ENCODE peak calls at places on chromosomes 5 and 9, in five cellular contexts. One of them, this sample, is unnamed.
A peak's percentile ranks its signal among the peaks of the same experiment; 100 is the strongest.

GRCh38 chr9:136228107-136228875 is 17.3 kb downstream of the QSOX2 start:
- DNase-seq in OCI-LY7: no peak
- DNase-seq in GM23338: no peak
- DNase-seq in PC-3: peak; percentile 92
- DNase-seq in GM23248: peak; percentile 82
- DNase-seq in this sample: no peak

GRCh38 chr9:97803167-97804058 is 49.6 kb upstream of the FOXE1 start:
- DNase-seq in GM23248: peak; percentile 82
- DNase-seq in PC-3: peak; percentile 76
- DNase-seq in GM23338: peak; percentile 83
- DNase-seq in OCI-LY7: peak; percentile 77
- DNase-seq in this sample: peak; percentile 85

GRCh38 chr5:88675159-88675757 is 207.7 kb downstream of the MEF2C start:
- DNase-seq in OCI-LY7: peak; percentile 64
- DNase-seq in GM23248: no peak
- DNase-seq in GM23338: no peak
- DNase-seq in PC-3: no peak
- DNase-seq in this sample: no peak

GRCh38 chr5:151454166-151454565 is 6.8 kb downstream of the SLC36A1 start:
- DNase-seq in GM23338: peak; percentile 18
- DNase-seq in OCI-LY7: no peak
- DNase-seq in PC-3: peak; percentile 50
- DNase-seq in GM23248: no peak
- DNase-seq in this sample: no peak

GRCh38 chr5:134509308-134510040 is 16.0 kb upstream of the JADE2 start:
- DNase-seq in OCI-LY7: no peak
- DNase-seq in PC-3: peak; percentile 79
- DNase-seq in GM23338: no peak
- DNase-seq in GM23248: peak; percentile 49
- DNase-seq in this sample: no peak

GRCh38 chr5:32531885-32532520 is 53.4 kb upstream of the SUB1 start:
- DNase-seq in GM23338: peak; percentile 68
- DNase-seq in OCI-LY7: peak; percentile 18
- DNase-seq in PC-3: peak; percentile 57
- DNase-seq in GM23248: peak; percentile 85
- DNase-seq in this sample: no peak

GRCh38 chr5:137304227-137304874 is 194.8 kb downstream of the SPOCK1 start:
- DNase-seq in PC-3: peak; percentile 55
- DNase-seq in GM23338: no peak
- DNase-seq in GM23248: no peak
- DNase-seq in OCI-LY7: no peak
- DNase-seq in this sample: no peak

GRCh38 chr5:122458278-122458872 is 146.3 kb downstream of the SNCAIP start:
- DNase-seq in GM23248: peak; percentile 49
- DNase-seq in PC-3: peak; percentile 34
- DNase-seq in OCI-LY7: peak; percentile 25
- DNase-seq in GM23338: peak; percentile 72
- DNase-seq in this sample: peak; percentile 49

GRCh38 chr5:36462295-36463021 is 143.9 kb upstream of the SLC1A3 start:
- DNase-seq in GM23248: peak; percentile 23
- DNase-seq in PC-3: no peak
- DNase-seq in OCI-LY7: no peak
- DNase-seq in GM23338: no peak
- DNase-seq in this sample: no peak

GRCh38 chr5:126998201-126998631 is 32.1 kb downstream of the MARCHF3 start:
- DNase-seq in GM23338: no peak
- DNase-seq in OCI-LY7: peak; percentile 56
- DNase-seq in GM23248: peak; percentile 41
- DNase-seq in PC-3: no peak
- DNase-seq in this sample: no peak

DNA sequence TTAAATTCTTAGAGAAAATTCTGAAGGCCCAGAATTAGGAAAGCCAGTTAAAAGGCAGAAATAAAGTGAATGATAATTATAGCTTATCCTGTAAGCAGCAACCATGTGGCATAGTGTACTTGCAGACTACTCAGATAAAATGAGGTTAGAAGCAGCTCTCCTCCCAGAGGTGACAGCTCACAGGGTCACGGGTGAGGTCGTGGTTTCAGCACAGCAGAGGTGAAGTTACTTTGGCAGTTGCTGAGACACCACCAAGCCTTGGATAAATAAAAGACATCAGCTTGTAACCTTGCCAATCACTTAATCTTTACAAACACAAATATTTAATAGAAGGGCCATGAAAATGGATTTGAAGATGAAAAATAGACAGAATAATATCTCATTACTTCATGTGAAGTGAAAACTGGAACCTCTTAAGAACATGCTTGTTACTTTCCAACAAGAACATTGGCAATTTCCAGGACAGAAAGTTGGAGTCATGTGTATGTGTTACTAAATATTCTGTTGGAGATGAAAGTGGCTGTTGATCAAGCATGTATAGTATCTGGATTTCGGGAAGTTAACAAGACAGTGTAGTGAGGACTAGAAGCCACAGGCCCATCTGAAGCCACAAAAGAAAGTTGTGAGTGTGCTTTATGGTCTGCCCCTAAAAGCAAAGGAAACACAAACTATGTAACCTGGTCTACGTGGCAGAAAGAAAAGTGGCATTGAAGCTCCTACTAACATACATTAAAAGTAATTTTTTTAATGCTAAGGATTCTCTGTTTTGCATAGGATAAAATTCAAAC is 134.4 kb downstream of the ERCC6L2 start:
- DNase-seq in OCI-LY7: no peak
- DNase-seq in PC-3: peak; percentile 18
- DNase-seq in GM23338: no peak
- DNase-seq in GM23248: no peak
- DNase-seq in this sample: no peak
- TF ChIP-seq EZH2phosphoT487 in OCI-LY7: no peak
- TF ChIP-seq EZH2phosphoT487 in PC-3: no peak
- TF ChIP-seq EZH2phosphoT487 in GM23338: no peak
- TF ChIP-seq EZH2phosphoT487 in GM23248: no peak
- TF ChIP-seq EZH2phosphoT487 in this sample: no peak

GRCh38 chr9:123401879-123402513 is 46.0 kb downstream of the CRB2 start:
- DNase-seq in GM23248: peak; percentile 73
- DNase-seq in GM23338: peak; percentile 81
- DNase-seq in PC-3: peak; percentile 49
- DNase-seq in OCI-LY7: peak; percentile 55
- DNase-seq in this sample: peak; percentile 73
- TF ChIP-seq EZH2phosphoT487 in GM23248: no peak
- TF ChIP-seq EZH2phosphoT487 in GM23338: no peak
- TF ChIP-seq EZH2phosphoT487 in PC-3: no peak
- TF ChIP-seq EZH2phosphoT487 in OCI-LY7: no peak
- TF ChIP-seq EZH2phosphoT487 in this sample: no peak

DNA sequence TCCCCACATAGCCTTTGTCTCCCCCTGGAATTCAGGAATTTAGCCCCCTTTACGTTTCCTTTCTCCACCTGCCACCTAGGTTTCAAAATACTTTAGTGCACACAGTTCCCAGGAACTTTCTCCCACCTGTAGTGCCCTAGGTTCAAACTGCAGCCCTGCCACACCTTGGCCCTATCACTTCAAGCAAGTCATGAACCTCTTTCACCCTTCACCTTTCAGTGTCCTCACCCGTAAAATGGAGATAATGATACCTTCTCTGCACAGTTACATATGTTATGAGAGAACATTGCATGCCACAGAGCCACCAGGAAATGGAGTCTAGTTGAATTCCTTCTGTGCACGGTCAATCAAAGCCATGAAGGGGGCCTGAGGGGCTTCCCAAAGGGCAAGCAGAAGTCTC is 9.8 kb upstream of the EEIG1 start:
- DNase-seq in OCI-LY7: no peak
- DNase-seq in GM23338: no peak
- DNase-seq in PC-3: no peak
- DNase-seq in GM23248: no peak
- DNase-seq in this sample: no peak
- TF ChIP-seq EZH2phosphoT487 in OCI-LY7: no peak
- TF ChIP-seq EZH2phosphoT487 in GM23338: no peak
- TF ChIP-seq EZH2phosphoT487 in PC-3: no peak
- TF ChIP-seq EZH2phosphoT487 in GM23248: no peak
- TF ChIP-seq EZH2phosphoT487 in this sample: no peak

GRCh38 chr9:134922066-134922931 is 4.6 kb upstream of the FCN1 start:
- DNase-seq in GM23248: no peak
- DNase-seq in GM23338: no peak
- DNase-seq in OCI-LY7: no peak
- DNase-seq in PC-3: no peak
- DNase-seq in this sample: no peak
- TF ChIP-seq EZH2phosphoT487 in GM23248: no peak
- TF ChIP-seq EZH2phosphoT487 in GM23338: no peak
- TF ChIP-seq EZH2phosphoT487 in OCI-LY7: no peak
- TF ChIP-seq EZH2phosphoT487 in PC-3: no peak
- TF ChIP-seq EZH2phosphoT487 in this sample: no peak

DNA sequence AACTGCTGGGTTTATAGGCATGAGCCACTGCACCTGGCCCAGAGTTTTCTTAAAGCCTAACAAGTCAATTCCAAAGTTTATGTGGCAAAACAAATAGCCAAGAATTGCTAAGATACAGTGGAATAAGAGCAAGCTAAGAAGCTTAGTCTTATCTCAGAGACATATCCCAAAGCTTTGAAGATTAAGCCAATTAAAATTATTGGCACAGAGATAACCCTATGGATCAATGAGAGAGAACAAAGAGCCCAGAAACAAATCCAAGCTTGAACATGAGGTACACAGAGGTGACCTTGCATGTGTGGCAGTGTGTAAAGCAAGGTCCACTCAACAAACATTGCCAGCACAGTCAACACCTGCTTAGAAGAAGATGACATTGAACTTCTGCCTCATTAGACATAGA is 13.3 kb downstream of the BTNL3 start:
- DNase-seq in GM23338: no peak
- DNase-seq in GM23248: no peak
- DNase-seq in OCI-LY7: no peak
- DNase-seq in PC-3: no peak
- DNase-seq in this sample: no peak
- TF ChIP-seq EZH2phosphoT487 in GM23338: no peak
- TF ChIP-seq EZH2phosphoT487 in GM23248: no peak
- TF ChIP-seq EZH2phosphoT487 in OCI-LY7: no peak
- TF ChIP-seq EZH2phosphoT487 in PC-3: no peak
- TF ChIP-seq EZH2phosphoT487 in this sample: no peak

DNA sequence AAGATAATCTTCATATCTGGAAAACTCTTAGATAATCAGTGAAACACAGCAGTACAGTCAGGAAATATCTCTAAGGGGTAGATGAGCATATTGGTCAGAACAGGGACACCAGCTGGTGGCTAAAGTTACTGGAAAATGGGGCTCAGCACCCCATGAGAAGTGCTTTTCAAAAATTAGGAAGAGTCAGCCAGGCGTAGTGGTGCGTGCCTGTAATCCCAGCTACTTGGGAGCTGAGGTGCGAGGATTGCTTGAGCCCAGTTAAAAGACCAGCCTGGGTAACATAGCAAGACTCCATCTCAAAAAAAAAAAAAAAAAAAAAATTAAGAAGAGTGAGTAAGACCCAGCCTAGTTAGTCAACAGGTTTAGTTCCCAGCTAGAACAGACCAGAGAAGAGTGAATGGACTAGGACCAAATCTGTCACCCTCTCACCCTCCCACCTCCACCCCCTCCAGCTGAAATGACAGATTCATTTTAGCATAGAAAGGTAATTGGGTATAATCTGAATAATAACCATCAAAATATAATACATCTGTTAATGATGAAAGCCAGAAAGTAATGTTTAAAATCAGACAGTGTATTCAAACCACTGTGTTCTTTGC is 120.9 kb downstream of the CDC42SE2 start:
- DNase-seq in PC-3: no peak
- DNase-seq in GM23338: no peak
- DNase-seq in OCI-LY7: no peak
- DNase-seq in GM23248: peak; percentile 33
- DNase-seq in this sample: no peak
- TF ChIP-seq EZH2phosphoT487 in PC-3: no peak
- TF ChIP-seq EZH2phosphoT487 in GM23338: no peak
- TF ChIP-seq EZH2phosphoT487 in OCI-LY7: no peak
- TF ChIP-seq EZH2phosphoT487 in GM23248: no peak
- TF ChIP-seq EZH2phosphoT487 in this sample: no peak

DNA sequence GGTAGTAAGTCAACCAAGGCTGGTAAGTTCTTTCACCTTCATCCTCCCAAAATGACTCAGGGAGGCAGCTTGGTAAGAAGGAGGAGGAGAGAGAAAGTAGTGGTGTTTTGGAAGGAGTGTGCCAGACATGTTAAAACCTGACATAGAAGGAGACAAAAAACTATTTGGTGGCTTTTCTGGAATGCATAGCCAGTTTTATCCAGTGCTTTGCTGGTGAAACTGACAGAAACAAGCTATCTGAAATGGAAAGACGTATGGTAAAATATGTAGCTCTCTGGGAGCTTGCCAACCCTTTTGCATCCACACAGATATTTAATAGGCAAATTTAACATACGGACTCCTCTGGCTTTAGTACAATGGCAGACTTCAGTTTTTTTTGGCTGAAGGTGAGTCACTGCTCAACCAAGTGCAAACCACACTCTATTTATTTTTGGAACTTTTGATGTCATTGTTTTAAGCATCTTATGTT is 45.4 kb downstream of the RAB14 start:
- DNase-seq in GM23338: no peak
- DNase-seq in GM23248: peak; percentile 79
- DNase-seq in PC-3: peak; percentile 65
- DNase-seq in OCI-LY7: peak; percentile 78
- DNase-seq in this sample: no peak
- TF ChIP-seq EZH2phosphoT487 in GM23338: no peak
- TF ChIP-seq EZH2phosphoT487 in GM23248: no peak
- TF ChIP-seq EZH2phosphoT487 in PC-3: no peak
- TF ChIP-seq EZH2phosphoT487 in OCI-LY7: no peak
- TF ChIP-seq EZH2phosphoT487 in this sample: no peak

DNA sequence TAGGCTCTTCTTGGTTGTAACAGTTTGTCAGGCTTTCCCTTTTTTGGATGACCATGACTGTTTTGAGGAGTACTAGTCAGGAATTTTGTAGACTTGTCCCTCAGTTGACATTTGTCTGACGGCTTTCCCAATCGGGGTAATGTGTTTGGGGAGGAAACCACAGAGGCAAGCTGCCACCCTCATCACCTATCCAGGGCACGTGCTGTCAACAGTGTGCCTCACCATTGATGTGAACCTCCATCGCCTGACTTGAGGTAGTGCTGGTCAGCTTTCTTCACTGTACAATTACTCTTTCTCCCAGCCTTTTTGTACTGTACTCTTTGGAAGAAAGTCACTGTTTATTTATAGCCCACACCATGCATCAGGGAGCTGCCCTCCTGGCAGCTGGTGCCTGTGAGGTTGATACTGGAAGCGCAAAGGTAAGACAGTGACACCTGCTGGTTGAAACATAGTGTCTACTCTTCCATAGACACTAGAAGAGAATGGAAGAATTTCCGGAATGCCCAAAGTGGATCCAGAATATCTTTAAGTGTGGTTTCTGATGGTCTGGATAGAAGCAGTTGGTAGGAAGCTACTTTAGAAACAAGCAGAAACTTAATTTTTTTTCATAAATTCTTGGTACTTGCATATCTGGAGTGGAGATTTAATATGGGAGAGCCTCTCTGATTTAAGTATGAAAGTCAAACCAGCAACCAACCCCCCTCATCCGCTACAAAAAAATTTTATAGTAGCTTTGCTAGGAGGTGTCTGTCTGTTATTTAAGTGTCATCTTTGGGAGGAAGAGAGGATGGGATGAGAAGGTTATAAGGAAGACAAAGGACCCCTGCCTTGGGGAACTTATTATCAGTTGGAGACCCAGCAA is 69.3 kb downstream of the SNX30 start:
- DNase-seq in PC-3: peak; percentile 65
- DNase-seq in OCI-LY7: peak; percentile 61
- DNase-seq in GM23338: peak; percentile 91
- DNase-seq in GM23248: peak; percentile 85
- DNase-seq in this sample: peak; percentile 76
- TF ChIP-seq EZH2phosphoT487 in PC-3: no peak
- TF ChIP-seq EZH2phosphoT487 in OCI-LY7: no peak
- TF ChIP-seq EZH2phosphoT487 in GM23338: no peak
- TF ChIP-seq EZH2phosphoT487 in GM23248: no peak
- TF ChIP-seq EZH2phosphoT487 in this sample: no peak

This sample was measured in neural progenitor cell.